ENCODE peak calls at places on chromosome 14, in nine cellular contexts. Z is GM23338, C is GM23248, N is MM.1S, S is OCI-LY7, A is PC-3, J is SK-N-SH, Q is HCT116, V is hepatocyte. O is an unnamed sample. For H3K36me3, the result is how much of the 10 kb centered on the place peaks cover.

GRCh38 chr14:71932229-71932951 is at the start of gene RGS6:
- DNase-seq in V (peak), Q (peak), S (no peak), A (peak), Z (peak), N (peak), J (peak), C (peak), O (peak)

GRCh38 chr14:56810850-56811595 is 744 bp upstream of the OTX2 start:
- DNase-seq in J (no peak), Z (peak), S (no peak), N (no peak), V (no peak), Q (no peak), A (no peak), C (no peak), O (peak)

GRCh38 chr14:86404425-86404824 is 874.5 kb downstream of the FLRT2 start:
- DNase-seq in N (no peak), S (no peak), C (no peak), V (no peak), J (no peak), A (peak), Z (peak), Q (no peak), O (no peak)

GRCh38 chr14:102977475-102977874 is 55.0 kb downstream of the AMN start:
- DNase-seq in N (no peak), J (no peak), Q (no peak), V (no peak), C (no peak), A (no peak), Z (no peak), S (no peak), O (no peak)

GRCh38 chr14:95515080-95515489 is 1.4 kb downstream of the SYNE3 start:
- DNase-seq in A (no peak), C (peak), J (peak), V (peak), Q (no peak), S (no peak), Z (peak), N (peak), O (peak)

GRCh38 chr14:104546021-104546491 is 33.5 kb upstream of the C14orf180 start:
- DNase-seq in Z (no peak), A (no peak), N (no peak), Q (no peak), J (peak), S (no peak), C (no peak), V (no peak), O (no peak)

GRCh38 chr14:24816011-24816928 is 182.3 kb upstream of the GZMB start:
- DNase-seq in Q (no peak), C (peak), S (no peak), V (peak), J (no peak), A (no peak), Z (no peak), N (no peak), O (no peak)

GRCh38 chr14:65470404-65470880 is 57.9 kb downstream of the FUT8 start:
- DNase-seq in V (peak), J (peak), N (no peak), A (no peak), S (no peak), Z (peak), Q (no peak), C (no peak), O (peak)

GRCh38 chr14:104436741-104437701 is 142.5 kb upstream of the C14orf180 start:
- DNase-seq in V (no peak), S (no peak), N (no peak), J (peak), Q (no peak), C (no peak), Z (no peak), A (no peak), O (no peak)

GRCh38 chr14:76473381-76474263 is 97.7 kb downstream of the ESRRB start:
- DNase-seq in N (no peak), C (no peak), A (no peak), S (no peak), Z (peak), J (no peak), V (no peak), Q (no peak), O (peak)

GRCh38 chr14:69592923-69593677 is 18.3 kb upstream of the SUSD6 start:
- DNase-seq in C (peak), Z (no peak), J (no peak), V (peak), S (no peak), A (no peak), Q (no peak), N (no peak), O (peak)

GRCh38 chr14:95679995-95680735 is 6.1 kb upstream of the TCL1B start:
- DNase-seq in V (peak), N (no peak), Z (peak), J (no peak), S (peak), Q (peak), C (no peak), A (no peak), O (peak)

GRCh38 chr14:76958975-76959710 is 69.4 kb downstream of the IRF2BPL start:
- DNase-seq in J (peak), C (peak), V (peak), N (no peak), Q (peak), S (no peak), Z (no peak), A (peak), O (no peak)

GRCh38 chr14:100871234-100872186 is 32.0 kb downstream of the RTL1 start:
- DNase-seq in N (no peak), S (no peak), J (no peak), V (no peak), C (peak), A (no peak), Q (peak), Z (no peak), O (no peak)

GRCh38 chr14:104802913-104803184 is 1.9 kb downstream of the ZBTB42 start:
- DNase-seq in A (no peak), J (peak), N (no peak), S (no peak), C (no peak), V (no peak), Z (no peak), Q (no peak), O (no peak)

GRCh38 chr14:99655521-99655920 is 10.6 kb downstream of the HHIPL1 start:
- DNase-seq in A (no peak), Z (no peak), N (no peak), S (no peak), Q (no peak), J (no peak), C (peak), V (no peak), O (no peak)

GRCh38 chr14:76719664-76720063 is 41.6 kb upstream of the VASH1 start:
- DNase-seq in Z (no peak), V (no peak), J (no peak), Q (no peak), A (no peak), S (no peak), N (no peak), C (no peak), O (no peak)

GRCh38 chr14:105147701-105148603 is 20.6 kb downstream of the JAG2 start:
- DNase-seq in N (no peak), J (no peak), C (no peak), S (no peak), A (no peak), V (no peak), Z (no peak), Q (no peak), O (no peak)

GRCh38 chr14:45893127-45893526 is 640.1 kb upstream of the MIS18BP1 start:
- DNase-seq in V (no peak), Q (no peak), A (no peak), J (no peak), C (no peak), N (no peak), Z (no peak), S (no peak), O (no peak)

GRCh38 chr14:71166434-71166833 is 259.2 kb downstream of the PCNX1 start:
- DNase-seq in Q (peak), V (peak), S (peak), A (peak), Z (peak), N (no peak), J (peak), C (peak), O (peak)

GRCh38 chr14:55699131-55700057 is 119.4 kb downstream of the KTN1 start:
- DNase-seq in Q (no peak), N (no peak), S (no peak), V (no peak), A (peak), J (no peak), Z (peak), C (peak), O (no peak)

GRCh38 chr14:53247596-53248370 is 94.7 kb upstream of the DDHD1 start:
- DNase-seq in N (no peak), C (no peak), V (no peak), S (no peak), Q (no peak), J (no peak), A (no peak), Z (no peak), O (no peak)

GRCh38 chr14:91300283-91300841 is 55.9 kb upstream of the GPR68 start:
- DNase-seq in C (no peak), Q (no peak), A (peak), Z (no peak), J (no peak), S (no peak), N (no peak), V (no peak), O (no peak)

GRCh38 chr14:75979641-75980422 is 2.0 kb downstream of the TGFB3 start:
- DNase-seq in C (peak), S (no peak), J (peak), A (no peak), Z (no peak), V (no peak), Q (no peak), N (no peak), O (no peak)

GRCh38 chr14:93894992-93895391 is 32.2 kb upstream of the FAM181A start:
- DNase-seq in S (no peak), Z (peak), V (no peak), Q (no peak), C (no peak), N (no peak), J (peak), A (no peak), O (peak)

GRCh38 chr14:93891756-93892504 is 35.2 kb upstream of the FAM181A start:
- DNase-seq in C (no peak), S (no peak), A (peak), Q (no peak), J (no peak), Z (no peak), V (no peak), N (no peak), O (no peak)

GRCh38 chr14:93892505-93892839 is 34.7 kb upstream of the FAM181A start:
- DNase-seq in A (no peak), N (no peak), J (no peak), S (no peak), V (no peak), Z (no peak), Q (no peak), C (no peak), O (no peak)

GRCh38 chr14:93892923-93893549 is 34.1 kb upstream of the FAM181A start:
- DNase-seq in N (peak), A (peak), Q (peak), J (peak), V (peak), C (peak), S (peak), Z (peak), O (peak)

GRCh38 chr14:93893550-93894329 is 33.4 kb upstream of the FAM181A start:
- DNase-seq in Q (no peak), C (peak), N (no peak), J (peak), V (no peak), A (no peak), S (no peak), Z (peak), O (peak)
- TF ChIP-seq EZH2phosphoT487 in Q (no peak), C (no peak), N (no peak), J (no peak), V (no peak), A (no peak), S (no peak), Z (no peak), O (no peak)

DNA sequence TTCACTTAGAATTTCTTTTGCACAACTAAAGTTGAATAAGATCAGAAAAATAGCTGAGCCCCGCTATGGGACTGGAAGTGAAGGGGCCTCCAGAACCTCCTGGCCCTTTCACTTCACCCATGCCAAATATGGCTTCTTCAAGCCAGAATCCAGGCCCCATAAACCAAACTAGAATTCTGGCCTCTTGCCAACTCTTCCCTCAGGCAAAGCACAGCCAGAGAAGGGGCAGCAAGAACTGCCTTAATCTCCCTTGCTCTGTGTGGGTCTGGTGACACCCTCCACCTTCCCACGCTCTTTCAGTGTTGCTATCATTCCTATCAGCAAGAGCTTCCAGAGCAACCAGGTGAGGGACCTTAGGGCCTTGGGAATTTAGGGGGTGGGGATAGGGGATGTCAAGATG is 3.1 kb upstream of the PNMA1 start:
- DNase-seq in S (no peak), N (no peak), Q (no peak), V (peak), J (peak), Z (no peak), C (no peak), A (no peak), O (no peak)
- H3K36me3 ChIP-seq in S (half or more), N (under half), Q (under half), V (under half), J (under half), Z (under half), C (under half), A (under half), O (under half)

GRCh38 chr14:35666429-35667043 is 132.6 kb downstream of the INSM2 start:
- DNase-seq in Q (no peak), A (no peak), V (no peak), S (no peak), C (no peak), J (no peak), N (no peak), Z (no peak), O (no peak)

DNA sequence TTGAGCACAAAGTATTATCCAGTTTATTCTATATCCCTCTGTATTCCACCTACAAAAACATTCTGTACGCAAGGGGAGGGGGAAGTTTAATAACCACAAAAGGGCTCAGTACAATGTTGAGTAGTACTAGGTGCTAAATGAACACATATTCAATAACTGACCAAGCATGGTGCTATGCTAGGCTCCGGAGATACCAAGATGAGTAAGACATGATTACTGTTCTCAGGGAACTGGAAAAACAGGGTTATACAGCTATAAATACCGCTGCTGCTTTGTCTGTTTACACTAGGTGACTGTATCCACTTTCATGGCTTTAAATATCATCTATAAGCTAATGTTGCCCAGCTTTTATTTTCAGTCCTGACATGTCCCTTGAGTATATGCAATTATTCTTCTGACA is 135.8 kb downstream of the INSM2 start:
- DNase-seq in C (peak), S (no peak), A (peak), Q (peak), V (peak), J (no peak), N (no peak), Z (no peak), O (no peak)
- TF ChIP-seq EZH2phosphoT487 in C (no peak), S (no peak), A (no peak), Q (no peak), V (no peak), J (no peak), N (no peak), Z (no peak), O (no peak)

GRCh38 chr14:92951261-92951660 is 28.3 kb downstream of the CHGA start:
- DNase-seq in Q (no peak), S (no peak), Z (no peak), V (no peak), A (no peak), J (no peak), C (no peak), N (no peak), O (no peak)
- H3K36me3 ChIP-seq in Q (under half), S (under half), Z (under half), V (under half), A (under half), J (under half), C (under half), N (under half), O (under half)

DNA sequence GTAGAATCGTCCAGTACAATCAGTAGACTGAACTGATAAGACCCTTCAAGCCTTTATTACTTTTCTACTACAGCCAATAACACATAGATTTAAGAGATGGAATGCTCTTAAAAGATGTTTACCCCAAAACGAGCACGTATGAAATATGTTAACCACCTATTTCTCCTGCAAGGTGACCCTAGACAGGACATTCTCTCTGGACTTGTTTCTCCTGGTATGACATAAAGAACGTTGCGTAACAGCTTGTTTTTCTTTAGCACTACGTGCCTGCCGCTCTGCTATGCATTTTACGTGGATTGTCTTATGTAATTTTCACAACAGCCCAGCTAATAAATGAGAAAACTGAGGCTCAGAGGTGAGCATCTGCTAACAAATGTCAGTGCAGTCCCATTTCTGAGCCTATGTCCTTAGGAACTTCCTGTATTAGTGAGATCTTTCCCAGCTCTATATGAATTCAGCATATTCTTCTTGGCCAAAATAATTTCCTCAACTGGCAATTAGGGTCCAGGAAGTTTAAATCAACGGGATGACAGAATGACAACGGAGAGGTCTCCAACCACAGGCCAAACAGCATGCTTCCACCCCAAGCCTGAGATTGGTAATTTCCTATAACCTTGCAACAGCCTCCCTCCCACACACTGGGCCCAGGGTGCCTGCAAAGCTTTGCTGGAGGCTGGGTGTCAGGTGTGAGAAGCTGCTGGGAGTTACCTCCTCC is 3.7 kb downstream of the NFKBIA start:
- DNase-seq in Q (no peak), Z (no peak), N (no peak), S (no peak), V (peak), J (no peak), A (no peak), C (peak), O (no peak)
- TF ChIP-seq EZH2phosphoT487 in Q (no peak), Z (no peak), N (no peak), S (no peak), V (no peak), J (no peak), A (no peak), C (no peak), O (no peak)

GRCh38 chr14:20388159-20388558 is 25.1 kb downstream of the TEP1 start:
- DNase-seq in Z (peak), Q (no peak), S (no peak), A (no peak), V (no peak), N (no peak), J (no peak), C (no peak), O (peak)
- H3K36me3 ChIP-seq in Z (under half), Q (under half), S (under half), A (under half), V (under half), N (under half), J (under half), C (half or more), O (under half)

GRCh38 chr14:68167717-68168087 is 348.1 kb downstream of the RAD51B start:
- DNase-seq in Z (no peak), Q (no peak), J (no peak), V (no peak), A (no peak), C (no peak), S (no peak), N (no peak), O (no peak)

GRCh38 chr14:68160779-68161546 is 341.4 kb downstream of the RAD51B start:
- DNase-seq in J (no peak), V (no peak), Z (no peak), S (no peak), C (no peak), A (no peak), Q (no peak), N (no peak), O (no peak)

GRCh38 chr14:68167019-68167716 is 347.6 kb downstream of the RAD51B start:
- DNase-seq in Q (no peak), Z (no peak), N (no peak), A (no peak), J (no peak), V (no peak), C (no peak), S (no peak), O (no peak)

GRCh38 chr14:68165274-68165843 is 345.8 kb downstream of the RAD51B start:
- DNase-seq in C (no peak), J (no peak), Z (no peak), N (no peak), V (no peak), A (no peak), Q (no peak), S (no peak), O (no peak)

GRCh38 chr14:68164723-68165122 is 345.1 kb downstream of the RAD51B start:
- DNase-seq in N (no peak), S (no peak), Q (no peak), V (peak), C (no peak), J (peak), A (peak), Z (no peak), O (no peak)
- TF ChIP-seq EZH2phosphoT487 in N (no peak), S (no peak), Q (no peak), V (no peak), C (no peak), J (no peak), A (no peak), Z (no peak), O (no peak)

O was measured in neural progenitor cell.